ENCODE peak calls at places on chromosomes 4 and X, in four cellular contexts. D is A549, R is heart left ventricle, E is brain microvascular endothelial cell. M is an unnamed sample.

GRCh38 chrX:9416562-9417319 is 48.1 kb upstream of the TBL1X start:
- DNase-seq in E (no peak), D (no peak), R (no peak), M (no peak)

GRCh38 chr4:155759372-155760252 is 791 bp downstream of the GUCY1B1 start:
- DNase-seq in E (no peak), D (peak; percentile 5), R (peak; percentile 89), M (peak; percentile 80)

GRCh38 chrX:41329101-41329500 is 4.9 kb upstream of the DDX3X start:
- DNase-seq in E (no peak), R (no peak), D (no peak), M (no peak)

GRCh38 chr4:8182858-8183725 is 16.0 kb upstream of the SH3TC1 start:
- DNase-seq in R (peak; percentile 91), E (peak; percentile 73), D (peak; percentile 53), M (no peak)

GRCh38 chr4:15163284-15163645 is 161.0 kb downstream of the CPEB2 start:
- DNase-seq in E (no peak), R (no peak), D (no peak), M (no peak)

GRCh38 chr4:76989391-76990061 is 40.0 kb downstream of the SEPTIN11 start:
- DNase-seq in R (no peak), D (no peak), E (no peak), M (no peak)

GRCh38 chr4:100593933-100594332 is 76.1 kb upstream of the EMCN start:
- DNase-seq in R (no peak), D (no peak), E (no peak), M (no peak)

GRCh38 chr4:100497729-100498250 is 20.0 kb downstream of the EMCN start:
- DNase-seq in R (no peak), E (no peak), D (no peak), M (no peak)

GRCh38 chr4:107018336-107018735 is 17.8 kb downstream of the DKK2 start:
- DNase-seq in E (no peak), D (no peak), R (no peak), M (no peak)

GRCh38 chr4:168645933-168646768 is 149.3 kb downstream of the PALLD start:
- DNase-seq in E (no peak), R (peak; percentile 75), D (no peak), M (no peak)

GRCh38 chrX:29617276-29617675 is 598.1 kb upstream of the MAGEB2 start:
- DNase-seq in R (no peak), D (no peak), E (peak; percentile 45), M (no peak)

DNA sequence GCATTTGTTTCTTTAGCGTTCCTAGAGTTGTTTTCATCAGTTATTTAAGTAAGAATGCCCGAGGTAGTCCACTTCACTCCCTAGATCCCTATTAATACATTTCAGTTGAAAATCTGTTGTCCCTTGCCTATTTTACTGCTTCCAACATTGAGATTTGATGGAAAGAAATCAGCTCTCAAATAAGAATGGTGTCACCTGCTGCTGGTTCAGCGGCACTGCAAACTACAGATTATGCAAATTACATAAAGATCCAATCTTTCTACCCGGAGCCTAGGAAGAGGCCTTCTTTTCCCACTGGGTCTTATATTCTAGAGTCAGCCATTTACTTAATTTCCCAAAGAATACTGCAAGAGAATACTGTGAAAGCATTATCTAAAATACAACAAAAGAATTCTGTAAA is 597.6 kb upstream of the MAGEB2 start:
- DNase-seq in E (no peak), D (no peak), R (no peak), M (no peak)
- TF ChIP-seq CTCF in E (peak; percentile 39), D (no peak), R (no peak), M (no peak)

GRCh38 chr4:173748353-173748752 is 218.3 kb upstream of the HAND2 start:
- DNase-seq in D (no peak), E (no peak), R (no peak), M (no peak)
- TF ChIP-seq CTCF in D (no peak), E (no peak), R (peak; percentile 24), M (no peak)

GRCh38 chr4:182878633-182879495 is 38.3 kb downstream of the DCTD start:
- DNase-seq in E (no peak), D (no peak), R (no peak), M (no peak)

GRCh38 chr4:182876006-182876405 is 41.2 kb downstream of the DCTD start:
- DNase-seq in D (no peak), E (no peak), R (no peak), M (no peak)

GRCh38 chr4:182875471-182875870 is 41.7 kb downstream of the DCTD start:
- DNase-seq in E (no peak), D (no peak), R (no peak), M (no peak)

GRCh38 chr4:182876427-182876826 is 40.8 kb downstream of the DCTD start:
- DNase-seq in R (no peak), E (no peak), D (no peak), M (no peak)

DNA sequence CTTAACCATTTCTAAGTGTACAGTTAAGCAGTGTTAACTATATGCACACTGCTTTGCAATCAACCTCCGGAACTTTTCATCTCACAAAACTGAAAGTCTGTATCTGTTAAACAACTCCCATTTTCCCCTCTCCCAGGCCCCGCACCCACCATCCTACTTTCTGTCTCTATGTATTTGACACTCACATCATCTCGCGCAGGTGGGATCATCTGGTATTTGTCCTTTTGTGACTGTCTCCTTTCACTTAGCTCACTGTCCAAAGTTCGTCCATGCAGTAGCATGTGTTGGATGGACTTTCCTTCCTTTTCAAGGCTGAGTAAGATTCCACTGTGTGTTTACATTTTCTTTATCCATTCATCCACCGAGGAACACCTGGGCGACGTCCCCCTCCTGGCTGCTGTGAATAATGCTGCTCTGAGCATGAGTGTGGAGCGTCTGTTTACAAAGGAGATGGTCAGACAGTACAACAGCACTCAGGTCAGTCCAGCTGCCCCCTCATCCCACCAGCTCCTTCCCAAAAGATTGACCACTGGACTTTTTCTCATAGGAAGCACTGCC is 39.8 kb downstream of the DCTD start:
- DNase-seq in R (no peak), D (no peak), E (no peak), M (no peak)
- TF ChIP-seq CTCF in R (no peak), D (no peak), E (peak; percentile 17), M (no peak)

GRCh38 chr4:102169345-102169744 is 175.9 kb downstream of the SLC39A8 start:
- DNase-seq in R (no peak), D (no peak), E (peak; percentile 5), M (no peak)

GRCh38 chr4:102180080-102180479 is 165.2 kb downstream of the SLC39A8 start:
- DNase-seq in E (no peak), R (no peak), D (no peak), M (no peak)

GRCh38 chr4:102172341-102172740 is 172.9 kb downstream of the SLC39A8 start:
- DNase-seq in D (no peak), R (no peak), E (no peak), M (no peak)

GRCh38 chr4:102170910-102171309 is 174.4 kb downstream of the SLC39A8 start:
- DNase-seq in D (no peak), R (no peak), E (no peak), M (no peak)

DNA sequence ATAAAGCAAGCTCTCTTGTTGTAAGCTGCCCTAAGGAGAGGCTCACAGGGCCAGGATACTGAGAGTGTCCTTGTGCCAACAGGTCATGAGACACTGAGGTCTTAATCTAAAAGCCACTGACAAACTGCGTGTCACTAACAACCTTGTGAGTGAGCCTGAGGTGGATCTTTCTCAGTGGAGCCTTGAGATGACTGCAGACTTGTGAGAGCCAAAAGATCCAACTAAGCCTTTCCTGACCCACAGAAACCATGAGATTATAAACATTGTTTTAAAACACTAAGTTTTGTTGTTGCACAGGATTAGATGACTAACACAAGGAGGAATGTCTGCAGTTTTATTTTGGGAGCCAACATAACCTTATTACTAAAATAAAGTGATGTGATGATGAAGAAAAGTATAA is 170.5 kb downstream of the SLC39A8 start:
- DNase-seq in D (no peak), E (peak; percentile 44), R (no peak), M (no peak)
- TF ChIP-seq CTCF in D (no peak), E (no peak), R (no peak), M (no peak)

GRCh38 chrX:13338985-13339384 is 19.1 kb upstream of the ATXN3L start:
- DNase-seq in D (no peak), E (no peak), R (no peak), M (no peak)

GRCh38 chrX:13339607-13340006 is 19.8 kb upstream of the ATXN3L start:
- DNase-seq in E (no peak), R (no peak), D (no peak), M (no peak)

GRCh38 chrX:13340182-13340791 is 20.4 kb upstream of the ATXN3L start:
- DNase-seq in R (no peak), D (no peak), E (no peak), M (no peak)

GRCh38 chrX:13345037-13345436 is 25.2 kb upstream of the ATXN3L start:
- DNase-seq in E (no peak), D (no peak), R (no peak), M (no peak)

DNA sequence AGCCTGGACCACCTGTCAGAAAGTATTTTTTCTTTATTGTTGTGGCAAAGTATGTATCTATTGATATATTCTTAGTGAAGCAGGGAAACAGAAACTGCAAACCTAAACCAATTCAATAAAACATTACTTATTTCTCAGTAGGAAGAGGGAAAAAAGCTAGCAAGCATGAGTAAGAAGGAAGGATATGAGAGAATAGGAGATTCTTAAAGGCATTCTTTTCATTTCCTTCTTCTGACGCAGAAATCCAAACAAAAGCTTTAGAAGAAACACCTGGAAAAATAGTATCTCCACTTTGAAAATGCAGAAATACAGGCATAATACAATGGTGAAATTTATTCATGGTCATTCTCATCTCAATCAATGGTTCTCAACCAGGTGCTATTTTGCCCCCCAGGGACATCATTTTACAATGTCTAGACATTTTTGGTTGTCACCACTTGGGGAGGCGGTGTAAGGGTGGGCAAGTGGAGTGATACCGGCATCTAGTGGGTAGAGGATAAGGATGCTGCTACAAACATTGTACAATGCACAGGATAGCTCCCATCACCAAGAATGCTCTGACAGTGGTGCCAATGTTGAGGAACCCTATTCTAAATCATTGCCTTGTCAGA is 21.7 kb upstream of the ATXN3L start:
- DNase-seq in D (no peak), E (no peak), R (no peak), M (no peak)
- TF ChIP-seq CTCF in D (no peak), E (no peak), R (peak; percentile 20), M (no peak)

GRCh38 chr4:185093573-185093972 is 49.5 kb upstream of the SLC25A4 start:
- DNase-seq in R (no peak), D (no peak), E (no peak), M (no peak)

GRCh38 chr4:185099024-185099682 is 43.9 kb upstream of the SLC25A4 start:
- DNase-seq in E (no peak), R (no peak), D (no peak), M (no peak)

GRCh38 chr4:185099940-185100339 is 43.1 kb upstream of the SLC25A4 start:
- DNase-seq in E (no peak), D (no peak), R (no peak), M (no peak)

GRCh38 chr4:185101354-185101890 is 41.6 kb upstream of the SLC25A4 start:
- DNase-seq in R (no peak), E (no peak), D (no peak), M (no peak)

DNA sequence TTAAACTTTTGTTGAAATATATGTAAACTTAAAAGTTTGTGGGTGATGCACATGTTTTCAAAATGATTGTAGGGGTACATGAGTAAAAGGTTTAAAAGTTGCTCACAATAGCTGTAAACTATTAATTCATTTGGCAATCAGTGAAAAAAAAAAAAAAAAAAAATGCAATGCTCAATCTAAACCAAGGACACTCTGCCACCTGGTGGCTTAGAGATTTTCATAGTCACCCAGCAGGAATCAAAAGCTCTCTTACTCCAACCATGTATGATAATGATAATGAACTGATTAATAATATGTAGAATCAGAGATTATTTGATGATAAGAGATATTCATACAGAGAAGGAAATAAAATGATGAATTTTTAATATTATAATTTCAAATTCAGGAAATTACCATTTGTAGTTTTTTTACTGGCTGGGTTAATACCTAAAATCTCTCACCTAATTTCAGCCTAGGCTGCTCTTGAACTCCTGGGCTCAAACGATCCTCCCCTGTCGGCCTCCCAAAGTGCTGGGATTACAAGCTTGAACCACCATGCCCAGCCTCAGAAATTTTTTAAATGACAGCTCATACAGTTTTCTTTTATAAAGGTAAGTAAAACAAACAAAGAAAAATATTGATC is 46.9 kb upstream of the SLC25A4 start:
- DNase-seq in R (no peak), E (peak; percentile 33), D (peak; percentile 11), M (peak; percentile 50)
- TF ChIP-seq CTCF in R (peak; percentile 62), E (peak; percentile 69), D (peak; percentile 70), M (no peak)